ENCODE peak calls at places on chromosomes 7 and 10, in five cellular contexts. X, B, A, T and Y are unnamed samples. For H3K4me1, the result is how much of the 10 kb centered on the place peaks cover.

GRCh38 chr7:30166155-30166840 is 31.5 kb downstream of the MTURN start:
- DNase-seq in X (no peak), B (no peak), A (peak), T (peak), Y (no peak)

GRCh38 chr10:47264797-47265281 is 35.2 kb upstream of the GDF10 start:
- DNase-seq in X (no peak), B (peak), A (no peak), T (no peak), Y (no peak)

GRCh38 chr7:99083068-99083651 is 60.7 kb downstream of the SMURF1 start:
- DNase-seq in X (no peak), B (no peak), A (peak), T (no peak), Y (no peak)

GRCh38 chr7:14637968-14638367 is 264.6 kb downstream of the DGKB start:
- DNase-seq in X (no peak), B (no peak), A (peak), T (no peak), Y (no peak)

GRCh38 chr7:43879477-43879876 is 10.2 kb upstream of the MRPS24 start:
- DNase-seq in X (no peak), B (no peak), A (peak), T (no peak), Y (no peak)

GRCh38 chr7:17696422-17696821 is 243.9 kb downstream of the SNX13 start:
- DNase-seq in X (no peak), B (peak), A (peak), T (peak), Y (peak)

GRCh38 chr7:130894146-130895005 is 160.4 kb upstream of the KLF14 start:
- DNase-seq in X (peak), B (peak), A (peak), T (peak), Y (no peak)

GRCh38 chr7:92793656-92794205 is 42.6 kb downstream of the CDK6 start:
- DNase-seq in X (no peak), B (no peak), A (no peak), T (no peak), Y (no peak)

GRCh38 chr7:32048970-32049369 is 21.2 kb downstream of the PDE1C start:
- DNase-seq in X (no peak), B (no peak), A (no peak), T (no peak), Y (no peak)

GRCh38 chr7:66105263-66105748 is 9.3 kb upstream of the CRCP start:
- DNase-seq in X (no peak), B (no peak), A (no peak), T (no peak), Y (no peak)

GRCh38 chr7:25389489-25390106 is 161.3 kb upstream of the NPVF start:
- DNase-seq in X (peak), B (peak), A (peak), T (no peak), Y (no peak)

GRCh38 chr7:132028144-132028920 is 471.9 kb upstream of the PODXL start:
- DNase-seq in X (no peak), B (no peak), A (no peak), T (no peak), Y (peak)

GRCh38 chr10:43981232-43981631 is 332.6 kb upstream of the ZNF32 start:
- DNase-seq in X (no peak), B (no peak), A (peak), T (no peak), Y (no peak)

GRCh38 chr10:128867819-128868218 is 599.2 kb upstream of the MGMT start:
- DNase-seq in X (no peak), B (no peak), A (no peak), T (no peak), Y (no peak)

GRCh38 chr10:44567471-44567870 is 182.6 kb upstream of the CXCL12 start:
- DNase-seq in X (no peak), B (no peak), A (peak), T (no peak), Y (no peak)

GRCh38 chr7:149735779-149736477 is 37.5 kb downstream of the ZNF467 start:
- DNase-seq in X (no peak), B (no peak), A (no peak), T (peak), Y (no peak)

GRCh38 chr10:125054216-125054615 is 106.1 kb downstream of the CTBP2 start:
- DNase-seq in X (no peak), B (no peak), A (no peak), T (no peak), Y (no peak)

GRCh38 chr7:130838738-130839137 is 104.7 kb upstream of the KLF14 start:
- DNase-seq in X (no peak), B (no peak), A (peak), T (no peak), Y (no peak)

GRCh38 chr10:117720931-117721826 is 178.6 kb downstream of the EMX2 start:
- DNase-seq in X (no peak), B (no peak), A (no peak), T (no peak), Y (no peak)

GRCh38 chr7:98211676-98212531 is 665 bp downstream of the BHLHA15 start:
- DNase-seq in X (peak), B (peak), A (no peak), T (peak), Y (no peak)

GRCh38 chr7:44379366-44380178 is 54.2 kb upstream of the CAMK2B start:
- DNase-seq in X (no peak), B (no peak), A (peak), T (no peak), Y (no peak)

GRCh38 chr7:8597565-8597964 is 164.2 kb downstream of the NXPH1 start:
- DNase-seq in X (no peak), B (no peak), A (no peak), T (no peak), Y (no peak)

GRCh38 chr7:55481126-55481525 is 91.2 kb downstream of the VOPP1 start:
- DNase-seq in X (no peak), B (no peak), A (no peak), T (no peak), Y (no peak)

GRCh38 chr7:909358-910329 is 33.3 kb downstream of the GET4 start:
- DNase-seq in X (no peak), B (no peak), A (peak), T (peak), Y (no peak)

GRCh38 chr7:907158-907980 is 31.0 kb downstream of the GET4 start:
- DNase-seq in X (no peak), B (no peak), A (peak), T (no peak), Y (no peak)

GRCh38 chr7:910441-910861 is 34.1 kb downstream of the GET4 start:
- DNase-seq in X (no peak), B (no peak), A (no peak), T (no peak), Y (no peak)

GRCh38 chr7:906776-907157 is 30.4 kb downstream of the GET4 start:
- DNase-seq in X (no peak), B (no peak), A (peak), T (no peak), Y (no peak)

DNA sequence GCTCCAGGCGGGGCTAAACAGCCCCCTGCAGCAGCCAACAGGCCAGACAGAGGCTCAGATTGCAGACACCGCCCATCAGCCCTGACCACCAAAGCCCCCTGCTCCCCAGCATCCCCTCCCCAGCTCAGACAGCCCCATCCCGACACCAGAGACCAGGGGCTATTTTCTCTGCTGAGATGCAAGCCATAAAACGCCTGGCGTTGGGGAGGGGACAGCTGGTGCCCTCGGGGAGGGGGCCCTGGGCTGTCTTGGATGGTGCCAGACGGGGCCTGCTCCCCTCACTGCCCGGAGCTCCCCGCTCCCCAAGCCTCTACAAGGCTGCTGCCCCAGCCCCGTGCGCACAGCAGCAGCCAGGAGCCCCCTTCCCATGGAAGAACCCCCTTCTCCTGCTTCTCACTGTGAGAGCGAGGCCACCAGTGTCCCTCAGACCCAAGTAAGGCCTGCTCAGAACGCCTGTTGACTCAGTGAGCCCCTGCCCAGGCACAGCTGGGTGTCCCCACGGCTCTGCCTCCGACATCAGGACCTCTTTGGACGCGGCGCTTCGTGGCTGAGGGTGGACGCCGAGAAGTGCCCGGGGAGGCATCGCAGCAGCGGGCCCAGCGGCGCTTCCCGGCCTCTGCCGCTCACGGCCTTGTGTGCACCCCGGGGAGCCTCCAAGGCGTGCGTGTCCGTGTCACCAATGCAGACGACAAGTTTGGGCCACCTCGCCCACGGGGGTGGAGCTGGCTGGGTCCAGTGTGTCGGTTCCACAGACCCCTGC is 32.0 kb downstream of the GET4 start:
- DNase-seq in X (no peak), B (no peak), A (no peak), T (no peak), Y (no peak)
- H3K4me3 ChIP-seq in X (no peak), B (no peak), A (no peak), T (peak), Y (no peak)

GRCh38 chr10:69363666-69364065 is 53.1 kb downstream of the TACR2 start:
- DNase-seq in X (no peak), B (no peak), A (no peak), T (no peak), Y (no peak)
- H3K4me1 ChIP-seq in X (under half), B (under half), A (under half), T (under half), Y (under half)

DNA sequence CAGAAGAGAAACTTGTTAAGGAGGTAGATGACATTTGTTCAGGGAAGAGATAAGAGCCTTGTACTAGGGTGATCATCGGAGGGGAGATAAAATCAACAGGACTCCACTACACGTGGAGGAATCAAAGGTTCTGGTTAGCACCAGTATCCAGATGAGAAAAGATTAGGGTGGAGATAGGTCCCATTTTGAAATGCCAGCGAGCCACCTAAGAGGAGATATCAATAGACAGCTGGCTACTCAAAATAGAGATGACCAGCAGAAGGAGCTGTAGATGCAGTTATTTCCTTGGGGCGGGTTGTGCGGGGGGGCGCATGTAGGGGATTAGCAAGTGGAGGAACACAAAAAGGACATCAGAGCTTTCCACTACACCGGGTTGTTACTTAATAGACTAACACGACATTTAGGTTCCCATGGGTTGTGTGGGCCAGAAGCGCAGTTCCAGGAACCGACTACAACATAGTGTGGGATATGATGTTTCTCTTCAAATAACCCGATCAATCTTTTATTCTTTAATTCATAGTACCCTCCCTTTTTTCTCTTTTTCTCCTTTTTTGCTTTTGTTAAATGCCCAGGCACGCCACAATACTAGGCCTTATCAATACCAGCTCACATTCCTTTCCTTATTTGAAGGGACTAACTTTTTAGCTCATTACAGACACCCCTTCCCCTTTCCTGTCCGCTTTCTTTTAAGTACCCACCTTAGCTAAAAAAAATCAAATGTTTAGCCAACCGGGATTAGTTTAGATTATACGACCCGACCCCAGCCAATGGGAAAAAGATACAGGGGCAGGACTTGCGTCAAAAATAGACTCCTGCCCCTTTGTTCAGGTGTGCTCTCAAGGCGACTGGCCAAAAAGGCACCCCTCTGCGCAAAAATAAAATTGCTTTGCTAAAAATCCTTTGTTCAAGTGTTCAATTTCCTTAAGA is 2.0 kb upstream of the KIF11 start:
- DNase-seq in X (peak), B (peak), A (peak), T (peak), Y (peak)
- H3K4me3 ChIP-seq in X (no peak), B (peak), A (peak), T (peak), Y (no peak)

GRCh38 chr7:2104716-2105115 is 128.0 kb downstream of the MAD1L1 start:
- DNase-seq in X (no peak), B (no peak), A (peak), T (no peak), Y (peak)

GRCh38 chr7:2106506-2106905 is 126.2 kb downstream of the MAD1L1 start:
- DNase-seq in X (no peak), B (no peak), A (no peak), T (no peak), Y (no peak)

GRCh38 chr7:2106920-2107319 is 125.8 kb downstream of the MAD1L1 start:
- DNase-seq in X (no peak), B (no peak), A (peak), T (no peak), Y (peak)

GRCh38 chr7:2105280-2105679 is 127.5 kb downstream of the MAD1L1 start:
- DNase-seq in X (no peak), B (no peak), A (no peak), T (no peak), Y (no peak)

DNA sequence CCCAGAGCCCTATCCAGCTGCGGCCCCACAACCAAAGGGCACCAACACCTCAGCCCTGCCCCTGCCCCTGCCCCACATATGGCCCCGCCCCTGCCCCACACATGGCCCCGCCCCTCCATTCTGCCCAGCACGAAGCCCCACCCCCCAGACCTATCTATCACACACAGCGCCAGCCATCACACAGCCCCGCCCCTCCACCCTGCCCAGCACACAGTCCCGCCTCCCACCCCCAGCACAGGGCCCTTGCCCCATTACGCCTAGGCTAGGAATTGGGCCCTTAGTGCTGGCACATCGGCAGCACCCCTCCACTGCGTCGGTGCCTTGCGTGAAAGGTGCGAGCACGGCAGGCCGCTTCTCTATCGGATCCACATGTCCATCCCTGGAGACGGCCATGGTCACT is 126.8 kb downstream of the MAD1L1 start:
- DNase-seq in X (no peak), B (no peak), A (no peak), T (no peak), Y (peak)
- H3K4me1 ChIP-seq in X (under half), B (under half), A (under half), T (under half), Y (half or more)

DNA sequence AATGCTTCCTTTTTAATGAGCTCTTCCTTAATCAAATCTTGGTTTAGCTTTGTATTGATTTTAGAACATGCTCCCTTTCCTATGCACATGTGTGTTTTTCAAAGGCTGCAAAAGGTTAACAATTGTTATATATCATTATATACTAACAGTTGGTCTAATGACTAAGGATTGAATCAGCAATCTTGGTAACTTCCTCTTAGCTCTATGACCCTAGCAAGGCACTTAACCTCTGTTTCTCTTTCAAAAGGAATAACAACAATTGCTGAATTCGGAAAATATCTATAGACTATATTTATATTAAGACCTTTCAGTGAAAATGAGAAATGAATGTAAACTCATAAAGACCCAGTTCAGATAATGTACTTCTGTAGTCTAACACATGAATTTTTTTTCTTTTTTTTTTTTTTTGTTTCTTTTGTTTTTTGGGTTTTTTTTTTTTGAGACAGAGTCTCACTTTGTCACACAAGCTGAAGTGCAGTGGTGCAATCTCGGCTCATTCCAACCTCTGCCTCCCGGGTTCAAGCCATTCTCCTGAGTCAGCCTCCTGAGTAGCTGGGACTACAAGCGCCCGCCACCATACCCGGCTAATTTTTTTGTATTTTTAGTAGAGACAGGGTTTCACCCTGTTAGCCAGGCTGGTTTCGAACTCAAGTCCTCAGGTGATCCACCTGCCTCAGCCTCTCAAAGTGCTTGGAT is 48.8 kb downstream of the HOXA1 start:
- DNase-seq in X (no peak), B (no peak), A (peak), T (no peak), Y (no peak)
- H3K4me3 ChIP-seq in X (no peak), B (no peak), A (peak), T (no peak), Y (no peak)